ENCODE peak calls at places on chromosomes 1 and 21, in nine cellular contexts. N is uterus; I is transverse colon; C is ovary; V is lower lobe of right lung; K is CD4-positive, alpha-beta memory T cell; L is iPS DF 6.9; A is H9; Z is heart left ventricle. X is an unnamed sample.
A peak's percentile ranks its signal among the peaks of the same experiment; 100 is the strongest.

GRCh38 chr1:17060129-17060868 is 6.5 kb upstream of the SDHB start:
- DNase-seq in N (no peak), I (no peak), C (no peak), V (no peak), K (no peak), L (no peak), A (no peak), Z (no peak), X (no peak)

GRCh38 chr1:3742439-3743298 is 9.6 kb upstream of the CCDC27 start:
- DNase-seq in N (no peak), I (no peak), C (no peak), V (peak; percentile 35), K (no peak), L (no peak), A (no peak), Z (no peak), X (no peak)

GRCh38 chr1:17149771-17150170 is 30.5 kb upstream of the PADI2 start:
- DNase-seq in N (no peak), I (no peak), C (no peak), V (no peak), K (no peak), L (no peak), A (no peak), Z (no peak), X (no peak)

GRCh38 chr21:41315726-41316125 is 875 bp upstream of the FAM3B start:
- DNase-seq in N (no peak), I (no peak), C (no peak), V (no peak), K (no peak), L (no peak), A (no peak), Z (no peak), X (no peak)

GRCh38 chr1:245753807-245754206 is 599.0 kb downstream of the KIF26B start:
- DNase-seq in N (no peak), I (no peak), C (no peak), V (no peak), K (no peak), L (no peak), A (no peak), Z (no peak), X (no peak)

GRCh38 chr1:228150458-228151169 is 884 bp downstream of the GJC2 start:
- DNase-seq in N (peak; percentile 92), I (peak; percentile 57), C (peak; percentile 95), V (peak; percentile 50), K (no peak), L (no peak), A (peak; percentile 24), Z (peak; percentile 77), X (peak; percentile 95)

GRCh38 chr1:241235236-241235897 is 121.6 kb downstream of the RGS7 start:
- DNase-seq in N (no peak), I (no peak), C (no peak), V (no peak), K (no peak), L (no peak), A (no peak), Z (no peak), X (no peak)

GRCh38 chr1:54982739-54983138 is 2.3 kb downstream of the TMEM61 start:
- DNase-seq in N (no peak), I (no peak), C (no peak), V (no peak), K (no peak), L (no peak), A (no peak), Z (no peak), X (no peak)

GRCh38 chr1:15075175-15075574 is 78.4 kb upstream of the TMEM51 start:
- DNase-seq in N (no peak), I (no peak), C (no peak), V (no peak), K (no peak), L (no peak), A (no peak), Z (no peak), X (no peak)

GRCh38 chr21:36695671-36696389 is 3.1 kb upstream of the SIM2 start:
- DNase-seq in N (no peak), I (no peak), C (no peak), V (no peak), K (no peak), L (no peak), A (peak; percentile 82), Z (no peak), X (no peak)

GRCh38 chr21:41777934-41778815 is 11.3 kb upstream of the RIPK4 start:
- DNase-seq in N (peak; percentile 65), I (peak; percentile 90), C (peak; percentile 83), V (peak; percentile 89), K (no peak), L (peak; percentile 77), A (peak; percentile 95), Z (peak; percentile 80), X (peak; percentile 94)

GRCh38 chr1:83960669-83961277 is 38.2 kb downstream of the TTLL7 start:
- DNase-seq in N (no peak), I (no peak), C (no peak), V (no peak), K (no peak), L (no peak), A (no peak), Z (no peak), X (no peak)

GRCh38 chr1:219833214-219833816 is 95.0 kb downstream of the SLC30A10 start:
- DNase-seq in N (no peak), I (no peak), C (no peak), V (no peak), K (no peak), L (no peak), A (peak; percentile 52), Z (no peak), X (no peak)

DNA sequence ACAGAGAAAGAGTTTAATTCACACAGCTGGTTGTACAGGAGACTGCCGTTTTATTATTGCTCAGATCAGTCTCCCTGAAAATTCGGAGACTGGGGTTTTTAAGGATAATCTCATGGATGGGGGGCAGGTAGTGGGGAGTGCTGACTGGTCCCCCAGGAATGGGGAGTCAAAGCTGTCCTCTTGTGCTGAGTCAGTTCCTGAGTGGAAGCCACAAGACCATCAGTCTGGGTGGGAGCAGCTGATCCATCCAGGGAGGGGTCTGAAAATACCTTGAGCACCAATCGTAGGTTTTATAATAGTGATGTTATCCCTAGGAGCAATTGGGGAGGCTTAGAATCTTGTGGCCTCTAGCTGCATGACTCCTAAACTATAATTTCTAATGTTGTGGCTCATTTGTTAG is 50.2 kb downstream of the TRAF5 start:
- DNase-seq in N (no peak), I (no peak), C (no peak), V (no peak), K (no peak), L (no peak), A (no peak), Z (no peak), X (no peak)
- H3K27ac ChIP-seq in N (peak overlapping the region; percentile 39), I (no peak overlapping the region), C (no peak overlapping the region), V (no peak overlapping the region), K (no peak overlapping the region), L (no peak overlapping the region), A (no peak overlapping the region), Z (no peak overlapping the region), X (no peak overlapping the region)

GRCh38 chr1:111476214-111476613 is 2.4 kb downstream of the C1orf162 start:
- DNase-seq in N (no peak), I (no peak), C (no peak), V (no peak), K (no peak), L (no peak), A (no peak), Z (no peak), X (no peak)

GRCh38 chr1:111476761-111477309 is 3.1 kb downstream of the C1orf162 start:
- DNase-seq in N (no peak), I (no peak), C (no peak), V (no peak), K (peak; percentile 75), L (no peak), A (no peak), Z (no peak), X (no peak)

GRCh38 chr1:111474521-111474920 is 737 bp downstream of the C1orf162 start:
- DNase-seq in N (no peak), I (no peak), C (no peak), V (no peak), K (no peak), L (no peak), A (no peak), Z (no peak), X (no peak)

GRCh38 chr1:111474106-111474505 is 322 bp downstream of the C1orf162 start:
- DNase-seq in N (no peak), I (no peak), C (no peak), V (no peak), K (no peak), L (no peak), A (no peak), Z (no peak), X (no peak)

GRCh38 chr1:111475706-111476105 is 1.9 kb downstream of the C1orf162 start:
- DNase-seq in N (no peak), I (no peak), C (no peak), V (no peak), K (no peak), L (no peak), A (no peak), Z (no peak), X (no peak)
- H3K27ac ChIP-seq in N (no peak overlapping the region), I (peak overlapping the region; percentile 29), C (no peak overlapping the region), V (peak overlapping the region; percentile 83), K (peak overlapping the region; percentile 55), L (no peak overlapping the region), A (no peak overlapping the region), Z (no peak overlapping the region), X (no peak overlapping the region)

DNA sequence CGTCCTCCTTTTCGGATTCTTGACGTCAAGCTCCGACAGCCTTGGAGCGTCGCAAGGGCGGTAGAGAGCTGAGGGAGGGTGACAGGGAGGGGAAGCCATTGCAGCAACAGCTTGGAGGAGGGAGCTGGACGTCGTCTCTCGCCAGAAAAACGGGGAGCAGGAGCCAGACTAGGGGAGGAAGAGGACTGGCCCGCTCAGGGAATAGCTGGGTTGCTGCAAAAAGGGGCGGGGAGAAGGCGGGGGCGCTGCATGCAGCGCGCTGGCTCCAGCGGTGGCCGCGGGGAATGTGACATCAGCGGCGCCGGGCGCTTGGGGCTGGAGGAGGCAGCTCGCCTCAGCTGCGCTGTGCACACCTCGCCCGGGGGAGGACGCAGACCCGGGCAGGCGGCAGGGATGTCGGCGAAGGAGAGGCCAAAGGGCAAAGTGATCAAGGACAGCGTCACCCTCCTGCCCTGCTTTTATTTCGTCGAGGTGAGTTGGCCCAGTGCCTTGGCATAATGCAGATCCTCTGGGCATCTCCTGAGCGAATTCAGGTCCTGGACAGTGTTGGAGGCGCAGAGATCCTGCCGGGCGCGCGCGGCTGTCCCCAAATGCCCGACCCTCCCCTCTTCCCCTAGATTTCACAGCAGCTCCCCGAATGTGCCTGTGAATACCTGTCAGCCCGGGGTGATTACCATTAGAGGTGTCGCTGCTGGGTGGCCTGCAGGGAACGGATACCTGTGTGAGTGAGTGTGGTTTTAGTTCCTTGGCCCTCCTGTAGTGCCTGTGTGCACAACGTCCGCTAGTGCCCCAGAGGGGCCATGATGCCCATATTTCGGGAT is at the start of gene PLPPR4:
- DNase-seq in N (peak; percentile 13), I (peak; percentile 12), C (no peak), V (peak; percentile 50), K (no peak), L (no peak), A (peak; percentile 81), Z (peak; percentile 56), X (peak; percentile 63)
- H3K27ac ChIP-seq in N (no peak within 1 kb of the TSS), I (no peak within 1 kb of the TSS), C (no peak within 1 kb of the TSS), V (no peak within 1 kb of the TSS), K (no peak within 1 kb of the TSS), L (no peak within 1 kb of the TSS), A (no peak within 1 kb of the TSS), Z (no peak within 1 kb of the TSS), X (no peak within 1 kb of the TSS)

GRCh38 chr1:2554621-2555387 is 1.4 kb upstream of the TNFRSF14 start:
- DNase-seq in N (no peak), I (peak; percentile 49), C (no peak), V (no peak), K (peak; percentile 40), L (no peak), A (no peak), Z (no peak), X (no peak)
- H3K27ac ChIP-seq in N (peak overlapping the region; percentile 90), I (peak overlapping the region; percentile 93), C (no peak overlapping the region), V (peak overlapping the region; percentile 96), K (peak overlapping the region; percentile 98), L (no peak overlapping the region), A (no peak overlapping the region), Z (no peak overlapping the region), X (peak overlapping the region; percentile 91)

GRCh38 chr1:187110351-187110750 is 281.6 kb downstream of the PLA2G4A start:
- DNase-seq in N (no peak), I (no peak), C (no peak), V (no peak), K (no peak), L (no peak), A (no peak), Z (no peak), X (no peak)
- H3K27ac ChIP-seq in N (no peak overlapping the region), I (no peak overlapping the region), C (no peak overlapping the region), V (no peak overlapping the region), K (no peak overlapping the region), L (no peak overlapping the region), A (no peak overlapping the region), Z (no peak overlapping the region), X (no peak overlapping the region)